ENCODE peak calls at places on chromosome 15, in nine cellular contexts. One of them, this sample, is unnamed. For H3K9me3, the result is how much of the 10 kb centered on the place peaks cover.

GRCh38 chr15:76190070-76190564 is 121.2 kb downstream of the ETFA start:
- DNase-seq in heart right ventricle: no peak
- DNase-seq in heart left ventricle: no peak
- DNase-seq in hepatocyte: no peak
- DNase-seq in MM.1S: no peak
- DNase-seq in IMR-90: no peak
- DNase-seq in colonic mucosa: no peak
- DNase-seq in testis: no peak
- DNase-seq in effector memory CD4-positive, alpha-beta T cell: no peak
- DNase-seq in this sample: no peak

GRCh38 chr15:87777054-87777498 is 479.5 kb downstream of the NTRK3 start:
- DNase-seq in heart right ventricle: peak
- DNase-seq in heart left ventricle: peak
- DNase-seq in hepatocyte: no peak
- DNase-seq in MM.1S: peak
- DNase-seq in IMR-90: peak
- DNase-seq in colonic mucosa: no peak
- DNase-seq in testis: no peak
- DNase-seq in effector memory CD4-positive, alpha-beta T cell: no peak
- DNase-seq in this sample: no peak

GRCh38 chr15:42858999-42859789 is 61.4 kb downstream of the TTBK2 start:
- DNase-seq in heart right ventricle: no peak
- DNase-seq in heart left ventricle: no peak
- DNase-seq in hepatocyte: no peak
- DNase-seq in MM.1S: no peak
- DNase-seq in IMR-90: peak
- DNase-seq in colonic mucosa: no peak
- DNase-seq in testis: no peak
- DNase-seq in effector memory CD4-positive, alpha-beta T cell: no peak
- DNase-seq in this sample: no peak

GRCh38 chr15:65862682-65863081 is 6.6 kb upstream of the RAB11A start:
- DNase-seq in heart right ventricle: no peak
- DNase-seq in heart left ventricle: no peak
- DNase-seq in hepatocyte: peak
- DNase-seq in MM.1S: peak
- DNase-seq in IMR-90: peak
- DNase-seq in colonic mucosa: peak
- DNase-seq in testis: peak
- DNase-seq in effector memory CD4-positive, alpha-beta T cell: no peak
- DNase-seq in this sample: peak

GRCh38 chr15:89654311-89654761 is 931 bp downstream of the KIF7 start:
- DNase-seq in heart right ventricle: no peak
- DNase-seq in heart left ventricle: no peak
- DNase-seq in hepatocyte: no peak
- DNase-seq in MM.1S: no peak
- DNase-seq in IMR-90: peak
- DNase-seq in colonic mucosa: no peak
- DNase-seq in testis: no peak
- DNase-seq in effector memory CD4-positive, alpha-beta T cell: no peak
- DNase-seq in this sample: no peak

GRCh38 chr15:73991260-73991659 is 835 bp downstream of the STOML1 start:
- DNase-seq in heart right ventricle: peak
- DNase-seq in heart left ventricle: peak
- DNase-seq in hepatocyte: peak
- DNase-seq in MM.1S: no peak
- DNase-seq in IMR-90: no peak
- DNase-seq in colonic mucosa: peak
- DNase-seq in testis: peak
- DNase-seq in effector memory CD4-positive, alpha-beta T cell: no peak
- DNase-seq in this sample: no peak

GRCh38 chr15:46365612-46366011 is 730.8 kb downstream of the SQOR start:
- DNase-seq in heart right ventricle: peak
- DNase-seq in heart left ventricle: peak
- DNase-seq in hepatocyte: no peak
- DNase-seq in MM.1S: no peak
- DNase-seq in IMR-90: no peak
- DNase-seq in colonic mucosa: no peak
- DNase-seq in testis: no peak
- DNase-seq in effector memory CD4-positive, alpha-beta T cell: no peak
- DNase-seq in this sample: no peak

GRCh38 chr15:81101894-81102815 is 31.9 kb upstream of the CFAP161 start:
- DNase-seq in heart right ventricle: no peak
- DNase-seq in heart left ventricle: no peak
- DNase-seq in hepatocyte: no peak
- DNase-seq in MM.1S: no peak
- DNase-seq in IMR-90: no peak
- DNase-seq in colonic mucosa: no peak
- DNase-seq in testis: no peak
- DNase-seq in effector memory CD4-positive, alpha-beta T cell: no peak
- DNase-seq in this sample: no peak

GRCh38 chr15:63407612-63408011 is 26.0 kb upstream of the CA12 start:
- DNase-seq in heart right ventricle: no peak
- DNase-seq in heart left ventricle: no peak
- DNase-seq in hepatocyte: no peak
- DNase-seq in MM.1S: no peak
- DNase-seq in IMR-90: no peak
- DNase-seq in colonic mucosa: peak
- DNase-seq in testis: no peak
- DNase-seq in effector memory CD4-positive, alpha-beta T cell: no peak
- DNase-seq in this sample: no peak

GRCh38 chr15:25057574-25057973 is 102.8 kb downstream of the SNRPN start:
- DNase-seq in heart right ventricle: peak
- DNase-seq in heart left ventricle: no peak
- DNase-seq in hepatocyte: no peak
- DNase-seq in MM.1S: no peak
- DNase-seq in IMR-90: no peak
- DNase-seq in colonic mucosa: no peak
- DNase-seq in testis: peak
- DNase-seq in effector memory CD4-positive, alpha-beta T cell: no peak
- DNase-seq in this sample: no peak

GRCh38 chr15:25058080-25058785 is 103.4 kb downstream of the SNRPN start:
- DNase-seq in heart right ventricle: no peak
- DNase-seq in heart left ventricle: no peak
- DNase-seq in hepatocyte: no peak
- DNase-seq in MM.1S: no peak
- DNase-seq in IMR-90: no peak
- DNase-seq in colonic mucosa: no peak
- DNase-seq in testis: peak
- DNase-seq in effector memory CD4-positive, alpha-beta T cell: no peak
- DNase-seq in this sample: no peak

GRCh38 chr15:25055356-25056068 is 100.7 kb downstream of the SNRPN start:
- DNase-seq in heart right ventricle: peak
- DNase-seq in heart left ventricle: no peak
- DNase-seq in hepatocyte: no peak
- DNase-seq in MM.1S: no peak
- DNase-seq in IMR-90: no peak
- DNase-seq in colonic mucosa: peak
- DNase-seq in testis: peak
- DNase-seq in effector memory CD4-positive, alpha-beta T cell: no peak
- DNase-seq in this sample: no peak

GRCh38 chr15:25054943-25055342 is 100.2 kb downstream of the SNRPN start:
- DNase-seq in heart right ventricle: no peak
- DNase-seq in heart left ventricle: no peak
- DNase-seq in hepatocyte: no peak
- DNase-seq in MM.1S: no peak
- DNase-seq in IMR-90: no peak
- DNase-seq in colonic mucosa: no peak
- DNase-seq in testis: peak
- DNase-seq in effector memory CD4-positive, alpha-beta T cell: no peak
- DNase-seq in this sample: no peak

DNA sequence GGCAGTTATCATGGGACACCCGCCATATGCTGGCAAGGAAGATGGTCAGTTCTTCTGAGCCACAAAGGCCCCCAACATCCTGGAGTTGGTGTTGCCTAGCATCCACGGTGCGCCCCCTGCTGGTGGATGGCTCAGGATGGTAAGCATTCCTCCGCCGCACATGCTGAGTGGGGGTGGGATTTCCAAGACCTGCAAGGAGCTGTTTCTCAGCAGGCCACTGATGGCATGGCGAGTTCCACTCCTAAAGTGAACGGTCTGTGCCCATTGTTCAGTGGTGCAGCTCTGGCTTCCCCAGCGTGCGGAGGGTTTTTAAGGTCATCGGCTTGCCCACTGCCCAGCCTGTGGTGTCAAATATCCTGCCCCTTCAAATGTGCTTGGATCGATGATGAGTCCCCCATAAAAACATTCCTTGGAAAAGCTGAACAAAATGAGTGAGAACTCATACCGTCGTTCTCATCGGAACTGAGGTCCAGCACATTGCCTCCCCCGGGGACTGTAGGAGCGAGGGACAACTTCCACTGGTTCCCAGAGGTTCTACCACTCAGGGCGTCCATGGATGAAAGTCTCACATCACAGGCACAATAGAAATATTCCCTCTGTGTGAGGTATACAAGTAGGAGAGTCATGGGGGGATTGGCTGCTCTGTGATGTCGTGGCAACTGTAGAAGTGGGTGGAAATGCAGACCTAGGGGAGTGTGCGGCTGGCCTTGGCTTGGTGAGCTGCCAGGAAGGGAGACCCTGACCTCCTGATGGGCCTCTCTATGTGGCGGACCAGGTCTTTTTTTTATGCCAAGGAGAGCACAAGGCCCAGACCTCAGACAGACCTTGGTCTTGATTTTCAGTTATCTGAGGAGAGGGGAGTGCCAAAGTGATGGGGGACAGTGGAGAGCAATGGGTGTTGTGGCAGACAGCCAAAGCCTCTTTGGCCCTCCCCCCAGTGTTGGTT is 102.0 kb downstream of the SNRPN start:
- DNase-seq in heart right ventricle: peak
- DNase-seq in heart left ventricle: no peak
- DNase-seq in hepatocyte: no peak
- DNase-seq in MM.1S: no peak
- DNase-seq in IMR-90: no peak
- DNase-seq in colonic mucosa: peak
- DNase-seq in testis: peak
- DNase-seq in effector memory CD4-positive, alpha-beta T cell: no peak
- DNase-seq in this sample: no peak
- H3K9me3 ChIP-seq in heart right ventricle: half or more
- H3K9me3 ChIP-seq in heart left ventricle: under half
- H3K9me3 ChIP-seq in hepatocyte: half or more
- H3K9me3 ChIP-seq in MM.1S: under half
- H3K9me3 ChIP-seq in IMR-90: half or more
- H3K9me3 ChIP-seq in colonic mucosa: under half
- H3K9me3 ChIP-seq in testis: under half
- H3K9me3 ChIP-seq in effector memory CD4-positive, alpha-beta T cell: half or more
- H3K9me3 ChIP-seq in this sample: half or more

GRCh38 chr15:56227315-56227714 is 16.4 kb downstream of the RFX7 start:
- DNase-seq in heart right ventricle: no peak
- DNase-seq in heart left ventricle: no peak
- DNase-seq in hepatocyte: no peak
- DNase-seq in MM.1S: no peak
- DNase-seq in IMR-90: no peak
- DNase-seq in colonic mucosa: no peak
- DNase-seq in testis: no peak
- DNase-seq in effector memory CD4-positive, alpha-beta T cell: no peak
- DNase-seq in this sample: no peak

GRCh38 chr15:56228352-56228751 is 15.3 kb downstream of the RFX7 start:
- DNase-seq in heart right ventricle: no peak
- DNase-seq in heart left ventricle: no peak
- DNase-seq in hepatocyte: no peak
- DNase-seq in MM.1S: no peak
- DNase-seq in IMR-90: no peak
- DNase-seq in colonic mucosa: no peak
- DNase-seq in testis: no peak
- DNase-seq in effector memory CD4-positive, alpha-beta T cell: no peak
- DNase-seq in this sample: no peak

GRCh38 chr15:56227780-56228179 is 15.9 kb downstream of the RFX7 start:
- DNase-seq in heart right ventricle: no peak
- DNase-seq in heart left ventricle: no peak
- DNase-seq in hepatocyte: no peak
- DNase-seq in MM.1S: no peak
- DNase-seq in IMR-90: no peak
- DNase-seq in colonic mucosa: no peak
- DNase-seq in testis: no peak
- DNase-seq in effector memory CD4-positive, alpha-beta T cell: no peak
- DNase-seq in this sample: no peak

GRCh38 chr15:56232058-56232457 is 11.6 kb downstream of the RFX7 start:
- DNase-seq in heart right ventricle: no peak
- DNase-seq in heart left ventricle: no peak
- DNase-seq in hepatocyte: no peak
- DNase-seq in MM.1S: no peak
- DNase-seq in IMR-90: no peak
- DNase-seq in colonic mucosa: no peak
- DNase-seq in testis: no peak
- DNase-seq in effector memory CD4-positive, alpha-beta T cell: no peak
- DNase-seq in this sample: no peak

GRCh38 chr15:56228854-56229253 is 14.8 kb downstream of the RFX7 start:
- DNase-seq in heart right ventricle: no peak
- DNase-seq in heart left ventricle: no peak
- DNase-seq in hepatocyte: no peak
- DNase-seq in MM.1S: no peak
- DNase-seq in IMR-90: no peak
- DNase-seq in colonic mucosa: no peak
- DNase-seq in testis: no peak
- DNase-seq in effector memory CD4-positive, alpha-beta T cell: no peak
- DNase-seq in this sample: no peak
- H3K9me3 ChIP-seq in heart right ventricle: under half
- H3K9me3 ChIP-seq in heart left ventricle: under half
- H3K9me3 ChIP-seq in hepatocyte: under half
- H3K9me3 ChIP-seq in MM.1S: under half
- H3K9me3 ChIP-seq in IMR-90: under half
- H3K9me3 ChIP-seq in colonic mucosa: under half
- H3K9me3 ChIP-seq in testis: under half
- H3K9me3 ChIP-seq in effector memory CD4-positive, alpha-beta T cell: under half
- H3K9me3 ChIP-seq in this sample: under half

DNA sequence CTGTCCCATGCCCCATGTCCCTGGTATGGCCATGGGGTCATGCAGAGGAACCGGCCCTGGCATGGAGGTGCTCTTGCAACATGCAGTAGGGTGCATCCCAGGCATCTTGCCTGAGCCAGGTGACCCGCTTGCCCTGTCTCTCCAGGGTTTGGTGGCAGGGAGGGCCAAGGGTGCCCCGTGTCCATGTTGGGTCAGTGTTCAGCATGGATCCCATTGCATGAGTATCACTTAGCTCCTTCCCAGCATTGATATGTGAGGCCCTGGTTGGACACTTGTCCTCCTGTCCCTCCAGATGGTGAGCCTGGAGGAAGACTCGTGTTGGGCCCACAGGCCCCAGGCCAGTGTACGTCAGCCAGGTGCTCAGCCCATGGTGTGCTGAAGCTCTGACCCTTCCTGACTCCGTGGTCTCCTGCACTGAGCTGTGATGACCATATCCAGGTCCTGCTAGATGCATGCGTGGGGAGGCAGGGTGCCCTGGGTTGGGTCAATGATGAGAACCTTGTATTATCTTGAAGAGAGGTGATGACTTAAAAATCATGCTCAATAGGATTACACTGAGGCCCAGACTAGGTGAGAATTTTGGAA is 205.0 kb downstream of the UBE3A start:
- DNase-seq in heart right ventricle: no peak
- DNase-seq in heart left ventricle: peak
- DNase-seq in hepatocyte: no peak
- DNase-seq in MM.1S: no peak
- DNase-seq in IMR-90: no peak
- DNase-seq in colonic mucosa: no peak
- DNase-seq in testis: no peak
- DNase-seq in effector memory CD4-positive, alpha-beta T cell: no peak
- DNase-seq in this sample: no peak
- H3K9me3 ChIP-seq in heart right ventricle: under half
- H3K9me3 ChIP-seq in heart left ventricle: under half
- H3K9me3 ChIP-seq in hepatocyte: under half
- H3K9me3 ChIP-seq in MM.1S: under half
- H3K9me3 ChIP-seq in IMR-90: half or more
- H3K9me3 ChIP-seq in colonic mucosa: under half
- H3K9me3 ChIP-seq in testis: under half
- H3K9me3 ChIP-seq in effector memory CD4-positive, alpha-beta T cell: under half
- H3K9me3 ChIP-seq in this sample: under half

GRCh38 chr15:22890296-22890695 is 51.8 kb downstream of the NIPA2 start:
- DNase-seq in heart right ventricle: no peak
- DNase-seq in heart left ventricle: no peak
- DNase-seq in hepatocyte: no peak
- DNase-seq in MM.1S: no peak
- DNase-seq in IMR-90: no peak
- DNase-seq in colonic mucosa: no peak
- DNase-seq in testis: no peak
- DNase-seq in effector memory CD4-positive, alpha-beta T cell: no peak
- DNase-seq in this sample: no peak
- H3K9me3 ChIP-seq in heart right ventricle: under half
- H3K9me3 ChIP-seq in heart left ventricle: under half
- H3K9me3 ChIP-seq in hepatocyte: under half
- H3K9me3 ChIP-seq in MM.1S: under half
- H3K9me3 ChIP-seq in IMR-90: under half
- H3K9me3 ChIP-seq in colonic mucosa: under half
- H3K9me3 ChIP-seq in testis: under half
- H3K9me3 ChIP-seq in effector memory CD4-positive, alpha-beta T cell: under half
- H3K9me3 ChIP-seq in this sample: under half

This sample was measured in CD4-positive, CD25-positive, alpha-beta regulatory T cell.